ENCODE peak calls at places on chromosomes 6 and 20, in six cellular contexts. Z is fibroblast of lung; Y is Jurkat, Clone E6-1; B is breast epithelium; V is GM10248; N is AG09319. C is an unnamed sample.

GRCh38 chr20:47054506-47054905 is 159.9 kb downstream of the EYA2 start:
- DNase-seq in Z (no peak), B (no peak), Y (no peak), N (no peak), V (no peak), C (no peak)

GRCh38 chr6:111417181-111417585 is 65.8 kb downstream of the REV3L start:
- DNase-seq in N (no peak), V (no peak), Z (peak), B (no peak), Y (peak), C (no peak)

GRCh38 chr6:35485402-35485877 is 11.4 kb downstream of the TEAD3 start:
- DNase-seq in B (peak), N (no peak), Y (no peak), Z (no peak), V (no peak), C (no peak)

GRCh38 chr20:11013801-11014200 is 340.0 kb upstream of the JAG1 start:
- DNase-seq in B (no peak), Z (no peak), N (no peak), V (no peak), Y (no peak), C (no peak)

GRCh38 chr6:110468696-110469095 is 7.7 kb downstream of the SLC22A16 start:
- DNase-seq in B (no peak), N (no peak), V (no peak), Z (no peak), Y (no peak), C (no peak)

GRCh38 chr6:170292111-170292777 is 1.4 kb upstream of the DLL1 start:
- DNase-seq in Z (no peak), B (no peak), N (no peak), Y (no peak), V (no peak), C (no peak)

GRCh38 chr6:27890351-27891299 is 21.6 kb downstream of the OR2B2 start:
- DNase-seq in Z (peak), V (peak), B (peak), N (peak), Y (peak), C (peak)

GRCh38 chr20:54107181-54107580 is 36.8 kb upstream of the BCAS1 start:
- DNase-seq in Y (no peak), Z (no peak), N (no peak), B (no peak), V (no peak), C (no peak)

GRCh38 chr20:57243480-57244220 is 22.8 kb downstream of the BMP7 start:
- DNase-seq in N (no peak), Z (no peak), V (no peak), B (peak), Y (no peak), C (no peak)

C was measured in left lung.